ENCODE peak calls at places on chromosome 1, in five cellular contexts. S is kidney, Y is stomach, G is thoracic aorta, H is uterus. A is an unnamed sample.

GRCh38 chr1:44613932-44614331 is 60.3 kb downstream of the TMEM53 start:
- DNase-seq in G (no peak), H (no peak), Y (no peak), S (no peak), A (no peak)

GRCh38 chr1:68442822-68443556 is 6.8 kb downstream of the RPE65 start:
- DNase-seq in S (no peak), Y (peak; percentile 27), G (no peak), H (no peak), A (no peak)

GRCh38 chr1:53381790-53382401 is 54.0 kb upstream of the LRP8 start:
- DNase-seq in G (no peak), Y (no peak), S (peak; percentile 1), H (no peak), A (no peak)

GRCh38 chr1:159915571-159916239 is 9.6 kb downstream of the TAGLN2 start:
- DNase-seq in G (no peak), H (no peak), Y (no peak), S (no peak), A (no peak)

GRCh38 chr1:186301448-186301847 is 73.6 kb downstream of the TPR start:
- DNase-seq in S (no peak), H (no peak), G (no peak), Y (no peak), A (no peak)

GRCh38 chr1:3816331-3817137 is 20.2 kb upstream of the LRRC47 start:
- DNase-seq in Y (no peak), G (no peak), H (no peak), S (peak; percentile 38), A (no peak)

GRCh38 chr1:111921948-111922347 is 67.5 kb downstream of the KCND3 start:
- DNase-seq in H (no peak), Y (no peak), S (no peak), G (no peak), A (no peak)

GRCh38 chr1:240029418-240029817 is 62.3 kb upstream of the FMN2 start:
- DNase-seq in Y (no peak), H (no peak), G (no peak), S (no peak), A (no peak)

GRCh38 chr1:213417225-213417820 is 366.3 kb downstream of the RPS6KC1 start:
- DNase-seq in S (no peak), G (no peak), H (no peak), Y (no peak), A (no peak)

GRCh38 chr1:33433509-33434362 is 2.8 kb upstream of the PHC2 start:
- DNase-seq in Y (no peak), S (peak; percentile 66), H (peak; percentile 85), G (peak; percentile 20), A (peak; percentile 35)

GRCh38 chr1:79105499-79105898 is 99.0 kb upstream of the ADGRL4 start:
- DNase-seq in S (no peak), Y (no peak), H (no peak), G (no peak), A (no peak)

GRCh38 chr1:2598329-2598931 is 11.9 kb downstream of the PRXL2B start:
- DNase-seq in S (peak; percentile 53), H (no peak), G (no peak), Y (no peak), A (no peak)

GRCh38 chr1:99657213-99658030 is 11.5 kb downstream of the PALMD start:
- DNase-seq in H (no peak), S (no peak), G (no peak), Y (no peak), A (no peak)

GRCh38 chr1:228287541-228288425 is 79.9 kb downstream of the OBSCN start:
- DNase-seq in G (no peak), H (peak; percentile 5), Y (no peak), S (peak; percentile 56), A (peak; percentile 13)

GRCh38 chr1:84539972-84540371 is 33.6 kb upstream of the GNG5 start:
- DNase-seq in S (no peak), G (no peak), H (no peak), Y (no peak), A (no peak)

GRCh38 chr1:5099018-5099417 is 444.6 kb downstream of the AJAP1 start:
- DNase-seq in S (no peak), H (no peak), G (no peak), Y (no peak), A (no peak)

GRCh38 chr1:240107058-240107684 is 15.5 kb downstream of the FMN2 start:
- DNase-seq in H (no peak), Y (no peak), G (no peak), S (no peak), A (no peak)

GRCh38 chr1:42335809-42336518 is 929 bp upstream of the FOXJ3 start:
- DNase-seq in S (no peak), H (no peak), G (no peak), Y (peak; percentile 61), A (no peak)

GRCh38 chr1:94949681-94950661 is 23.1 kb upstream of the CNN3 start:
- DNase-seq in H (no peak), G (no peak), S (no peak), Y (peak; percentile 66), A (no peak)

DNA sequence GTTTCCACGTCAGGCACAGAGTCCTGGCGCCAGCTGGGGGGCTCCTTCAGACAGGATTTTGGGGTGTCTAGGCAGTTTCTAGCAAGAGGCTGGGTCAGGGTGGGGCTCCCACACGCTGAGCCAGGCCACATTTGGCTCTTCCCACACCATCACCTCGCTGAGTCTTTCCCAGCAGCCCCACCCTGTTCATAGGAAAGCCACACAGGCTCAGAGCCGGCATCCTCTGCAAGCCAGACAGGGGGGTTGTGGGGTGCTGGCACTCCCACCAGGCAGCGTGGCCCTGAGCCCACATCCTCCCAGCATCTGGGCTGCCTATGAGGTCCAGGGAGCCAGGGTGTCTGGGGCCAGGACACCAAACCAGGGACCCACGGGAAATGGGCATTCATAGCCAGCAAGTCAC is 2.8 kb upstream of the GPR153 start:
- DNase-seq in H (no peak), G (no peak), Y (no peak), S (no peak), A (no peak)
- H3K4me1 ChIP-seq in H (peaks cover 9% of the 10 kb centered on the region), G (peaks cover 23% of the 10 kb centered on the region), Y (peaks cover 13% of the 10 kb centered on the region), S (no peaks in the 10 kb centered on the region), A (peaks cover 16% of the 10 kb centered on the region)

DNA sequence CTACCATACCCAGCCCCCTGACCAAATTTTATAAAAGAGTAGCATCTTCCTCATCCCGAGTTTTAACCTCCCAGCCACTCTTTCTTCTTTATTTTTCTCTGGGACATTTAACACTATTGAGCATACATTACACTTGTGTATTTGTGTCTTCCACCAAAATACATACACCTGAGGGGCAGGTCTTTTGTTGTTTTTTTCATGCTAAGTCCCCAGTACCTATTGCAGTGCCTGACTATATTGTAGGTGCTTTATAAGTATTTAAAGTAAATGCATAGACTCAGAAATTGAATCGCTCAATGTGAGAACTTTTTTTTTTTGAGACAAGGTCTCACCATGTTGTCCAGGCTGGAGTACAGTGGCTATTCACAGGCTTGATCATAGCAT is 7.8 kb upstream of the SEMA4A start:
- DNase-seq in G (no peak), H (no peak), S (no peak), Y (no peak), A (no peak)
- H3K4me1 ChIP-seq in G (peaks cover 36% of the 10 kb centered on the region), H (peaks cover 8% of the 10 kb centered on the region), S (peaks cover 27% of the 10 kb centered on the region), Y (peaks cover 13% of the 10 kb centered on the region), A (peaks cover 8% of the 10 kb centered on the region)

DNA sequence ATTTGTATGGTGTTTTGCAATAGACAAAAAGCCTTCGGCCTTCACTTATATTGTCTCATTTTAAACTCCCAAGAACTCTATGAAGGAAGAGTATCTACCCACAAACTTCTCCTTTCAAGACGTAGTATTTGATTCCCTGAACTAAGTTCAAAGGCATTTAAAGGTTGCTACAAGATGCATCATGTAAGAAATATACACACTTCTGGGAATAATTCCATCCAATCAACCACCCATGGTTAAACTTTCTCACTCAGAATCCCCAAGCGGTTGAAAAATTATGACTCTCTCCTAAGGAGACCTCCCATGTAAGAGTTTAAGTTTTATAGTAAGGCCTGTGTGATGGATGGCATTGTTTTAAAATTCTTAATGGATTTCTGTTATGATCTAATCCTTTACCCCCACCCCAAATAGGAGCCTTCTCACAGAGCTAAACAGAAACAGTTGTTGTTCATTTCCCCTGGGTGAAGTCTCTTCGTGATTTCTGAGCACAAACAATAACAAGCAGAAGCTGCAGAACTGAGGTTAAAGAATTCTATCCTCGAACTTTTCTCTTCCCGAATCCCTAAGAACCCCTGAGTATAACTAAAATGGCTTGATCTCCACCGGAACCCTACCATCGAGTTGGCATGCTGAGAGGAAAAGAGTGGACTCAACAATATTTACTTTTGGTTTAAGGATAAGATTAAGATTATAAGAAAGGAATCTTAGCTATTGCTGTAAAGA is 185.0 kb downstream of the TGFBR3 start:
- DNase-seq in G (no peak), S (no peak), Y (no peak), H (no peak), A (no peak)
- H3K4me1 ChIP-seq in G (peaks cover 19% of the 10 kb centered on the region), S (no peaks in the 10 kb centered on the region), Y (no peaks in the 10 kb centered on the region), H (no peaks in the 10 kb centered on the region), A (peaks cover 17% of the 10 kb centered on the region)

DNA sequence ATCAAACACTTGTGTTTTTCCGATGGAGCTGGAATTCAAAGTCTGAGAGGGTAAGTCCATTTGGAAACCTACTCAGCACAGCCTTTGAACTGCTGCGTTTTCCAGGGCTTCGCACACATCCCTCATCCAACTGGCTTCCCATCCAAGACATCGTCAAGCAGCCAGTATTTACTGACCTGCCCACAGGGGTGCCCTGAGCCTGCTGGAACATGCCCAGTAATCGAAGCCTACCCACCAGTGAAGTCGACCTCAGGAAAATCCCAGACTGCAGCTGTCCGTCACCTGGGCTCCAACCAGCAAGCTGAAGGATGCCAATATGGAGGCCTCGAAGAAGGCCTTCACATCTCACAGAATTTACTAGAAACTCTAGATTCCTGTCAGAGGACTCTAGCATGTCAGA is 261.6 kb downstream of the PLPP3 start:
- DNase-seq in H (no peak), S (no peak), Y (no peak), G (no peak), A (no peak)
- H3K4me1 ChIP-seq in H (no peaks in the 10 kb centered on the region), S (no peaks in the 10 kb centered on the region), Y (no peaks in the 10 kb centered on the region), G (peaks cover 12% of the 10 kb centered on the region), A (peaks cover 10% of the 10 kb centered on the region)

GRCh38 chr1:198246331-198246730 is 89.5 kb downstream of the NEK7 start:
- DNase-seq in Y (no peak), S (no peak), G (no peak), H (no peak), A (no peak)
- H3K4me1 ChIP-seq in Y (no peaks in the 10 kb centered on the region), S (no peaks in the 10 kb centered on the region), G (peaks cover 7% of the 10 kb centered on the region), H (no peaks in the 10 kb centered on the region), A (peaks cover 8% of the 10 kb centered on the region)

GRCh38 chr1:207823531-207823879 is 71.7 kb downstream of the CD46 start:
- DNase-seq in S (no peak), G (no peak), Y (no peak), H (no peak), A (no peak)
- H3K4me1 ChIP-seq in S (peaks cover 47% of the 10 kb centered on the region), G (peaks cover 64% of the 10 kb centered on the region), Y (peaks cover 70% of the 10 kb centered on the region), H (peaks cover 27% of the 10 kb centered on the region), A (peaks cover 66% of the 10 kb centered on the region)

GRCh38 chr1:7490576-7490975 is 280.5 kb upstream of the VAMP3 start:
- DNase-seq in G (no peak), Y (no peak), H (no peak), S (no peak), A (no peak)
- H3K4me1 ChIP-seq in G (no peaks in the 10 kb centered on the region), Y (no peaks in the 10 kb centered on the region), H (no peaks in the 10 kb centered on the region), S (no peaks in the 10 kb centered on the region), A (no peaks in the 10 kb centered on the region)